ENCODE peak calls at places on chromosomes 13 and 19, in six cellular contexts. One of them, this sample, is unnamed.

GRCh38 chr13:20171364-20171763 is 10.5 kb upstream of the GJA3 start:
- DNase-seq in body of pancreas: no peak
- DNase-seq in CD8-positive, alpha-beta memory T cell: no peak
- DNase-seq in anterior cingulate cortex: no peak
- DNase-seq in adrenal gland: no peak
- DNase-seq in left kidney: no peak
- DNase-seq in this sample: no peak

GRCh38 chr19:5085566-5085965 is 116.7 kb downstream of the KDM4B start:
- DNase-seq in CD8-positive, alpha-beta memory T cell: no peak
- DNase-seq in left kidney: no peak
- DNase-seq in body of pancreas: no peak
- DNase-seq in adrenal gland: no peak
- DNase-seq in anterior cingulate cortex: no peak
- DNase-seq in this sample: no peak

GRCh38 chr13:20161951-20162300 is 1.1 kb upstream of the GJA3 start:
- DNase-seq in CD8-positive, alpha-beta memory T cell: no peak
- DNase-seq in anterior cingulate cortex: no peak
- DNase-seq in left kidney: no peak
- DNase-seq in adrenal gland: no peak
- DNase-seq in body of pancreas: no peak
- DNase-seq in this sample: no peak

GRCh38 chr19:48988286-48988685 is 4.8 kb downstream of the GYS1 start:
- DNase-seq in body of pancreas: no peak
- DNase-seq in left kidney: no peak
- DNase-seq in adrenal gland: no peak
- DNase-seq in CD8-positive, alpha-beta memory T cell: no peak
- DNase-seq in anterior cingulate cortex: no peak
- DNase-seq in this sample: no peak

GRCh38 chr13:45178349-45179142 is 22.3 kb downstream of the KCTD4 start:
- DNase-seq in adrenal gland: no peak
- DNase-seq in anterior cingulate cortex: no peak
- DNase-seq in body of pancreas: no peak
- DNase-seq in left kidney: peak; percentile 27
- DNase-seq in CD8-positive, alpha-beta memory T cell: no peak
- DNase-seq in this sample: no peak

GRCh38 chr19:12093777-12094176 is 29.2 kb downstream of the ZNF844 start:
- DNase-seq in left kidney: no peak
- DNase-seq in CD8-positive, alpha-beta memory T cell: no peak
- DNase-seq in adrenal gland: no peak
- DNase-seq in anterior cingulate cortex: no peak
- DNase-seq in body of pancreas: no peak
- DNase-seq in this sample: no peak

GRCh38 chr19:16416996-16417395 is 54.8 kb downstream of the EPS15L1 start:
- DNase-seq in adrenal gland: no peak
- DNase-seq in body of pancreas: no peak
- DNase-seq in left kidney: no peak
- DNase-seq in anterior cingulate cortex: no peak
- DNase-seq in CD8-positive, alpha-beta memory T cell: no peak
- DNase-seq in this sample: no peak

GRCh38 chr13:97978661-97979450 is 25.4 kb downstream of the IPO5 start:
- DNase-seq in body of pancreas: no peak
- DNase-seq in anterior cingulate cortex: no peak
- DNase-seq in adrenal gland: no peak
- DNase-seq in left kidney: no peak
- DNase-seq in CD8-positive, alpha-beta memory T cell: no peak
- DNase-seq in this sample: no peak

GRCh38 chr19:10823690-10824089 is 12.3 kb downstream of the TMED1 start:
- DNase-seq in body of pancreas: no peak
- DNase-seq in left kidney: no peak
- DNase-seq in CD8-positive, alpha-beta memory T cell: no peak
- DNase-seq in anterior cingulate cortex: no peak
- DNase-seq in adrenal gland: no peak
- DNase-seq in this sample: no peak

GRCh38 chr13:65063753-65064152 is 2166.4 kb downstream of the PCDH9 start:
- DNase-seq in CD8-positive, alpha-beta memory T cell: no peak
- DNase-seq in anterior cingulate cortex: no peak
- DNase-seq in body of pancreas: no peak
- DNase-seq in left kidney: no peak
- DNase-seq in adrenal gland: no peak
- DNase-seq in this sample: no peak

GRCh38 chr13:91882918-91883317 is 484.5 kb downstream of the GPC5 start:
- DNase-seq in adrenal gland: no peak
- DNase-seq in anterior cingulate cortex: no peak
- DNase-seq in body of pancreas: no peak
- DNase-seq in CD8-positive, alpha-beta memory T cell: no peak
- DNase-seq in left kidney: no peak
- DNase-seq in this sample: no peak

GRCh38 chr19:2326699-2327360 is 1.6 kb downstream of the LSM7 start:
- DNase-seq in left kidney: no peak
- DNase-seq in body of pancreas: no peak
- DNase-seq in adrenal gland: no peak
- DNase-seq in anterior cingulate cortex: no peak
- DNase-seq in CD8-positive, alpha-beta memory T cell: no peak
- DNase-seq in this sample: no peak

GRCh38 chr13:25001807-25002206 is 94.1 kb upstream of the PABPC3 start:
- DNase-seq in CD8-positive, alpha-beta memory T cell: no peak
- DNase-seq in body of pancreas: no peak
- DNase-seq in left kidney: no peak
- DNase-seq in anterior cingulate cortex: no peak
- DNase-seq in adrenal gland: no peak
- DNase-seq in this sample: no peak

GRCh38 chr13:20901668-20902437 is 693 bp downstream of the XPO4 start:
- DNase-seq in adrenal gland: peak; percentile 62
- DNase-seq in CD8-positive, alpha-beta memory T cell: no peak
- DNase-seq in body of pancreas: peak; percentile 34
- DNase-seq in anterior cingulate cortex: no peak
- DNase-seq in left kidney: peak; percentile 83
- DNase-seq in this sample: peak; percentile 17

GRCh38 chr19:35211545-35212230 is 16.9 kb downstream of the FAM187B start:
- DNase-seq in anterior cingulate cortex: no peak
- DNase-seq in CD8-positive, alpha-beta memory T cell: peak; percentile 91
- DNase-seq in body of pancreas: peak; percentile 73
- DNase-seq in left kidney: no peak
- DNase-seq in adrenal gland: peak; percentile 60
- DNase-seq in this sample: peak; percentile 79

GRCh38 chr13:113607056-113607455 is 22.5 kb downstream of the TFDP1 start:
- DNase-seq in adrenal gland: no peak
- DNase-seq in anterior cingulate cortex: no peak
- DNase-seq in left kidney: no peak
- DNase-seq in CD8-positive, alpha-beta memory T cell: no peak
- DNase-seq in body of pancreas: no peak
- DNase-seq in this sample: no peak

GRCh38 chr19:5165697-5166019 is 175.0 kb downstream of the PTPRS start:
- DNase-seq in CD8-positive, alpha-beta memory T cell: no peak
- DNase-seq in anterior cingulate cortex: no peak
- DNase-seq in body of pancreas: peak; percentile 87
- DNase-seq in left kidney: no peak
- DNase-seq in adrenal gland: no peak
- DNase-seq in this sample: no peak

GRCh38 chr13:114110091-114110829 is 22.2 kb downstream of the RASA3 start:
- DNase-seq in adrenal gland: peak; percentile 31
- DNase-seq in CD8-positive, alpha-beta memory T cell: peak; percentile 85
- DNase-seq in left kidney: peak; percentile 74
- DNase-seq in anterior cingulate cortex: no peak
- DNase-seq in body of pancreas: peak; percentile 55
- DNase-seq in this sample: peak; percentile 91

GRCh38 chr13:95833713-95834112 is 156.8 kb downstream of the DNAJC3 start:
- DNase-seq in CD8-positive, alpha-beta memory T cell: no peak
- DNase-seq in left kidney: peak; percentile 8
- DNase-seq in adrenal gland: no peak
- DNase-seq in body of pancreas: no peak
- DNase-seq in anterior cingulate cortex: no peak
- DNase-seq in this sample: no peak

GRCh38 chr19:39351537-39352037 is 9.4 kb downstream of the SAMD4B start:
- DNase-seq in left kidney: peak; percentile 26
- DNase-seq in adrenal gland: no peak
- DNase-seq in anterior cingulate cortex: no peak
- DNase-seq in body of pancreas: no peak
- DNase-seq in CD8-positive, alpha-beta memory T cell: no peak
- DNase-seq in this sample: no peak

GRCh38 chr13:39347926-39348901 is 254.8 kb downstream of the LHFPL6 start:
- DNase-seq in CD8-positive, alpha-beta memory T cell: no peak
- DNase-seq in left kidney: no peak
- DNase-seq in adrenal gland: no peak
- DNase-seq in body of pancreas: no peak
- DNase-seq in anterior cingulate cortex: no peak
- DNase-seq in this sample: no peak

GRCh38 chr13:110397445-110397844 is 90.4 kb downstream of the COL4A2 start:
- DNase-seq in body of pancreas: no peak
- DNase-seq in CD8-positive, alpha-beta memory T cell: no peak
- DNase-seq in left kidney: no peak
- DNase-seq in adrenal gland: peak; percentile 51
- DNase-seq in anterior cingulate cortex: no peak
- DNase-seq in this sample: no peak

GRCh38 chr19:31119951-31120690 is 229.1 kb downstream of the TSHZ3 start:
- DNase-seq in body of pancreas: no peak
- DNase-seq in CD8-positive, alpha-beta memory T cell: no peak
- DNase-seq in anterior cingulate cortex: no peak
- DNase-seq in adrenal gland: no peak
- DNase-seq in left kidney: no peak
- DNase-seq in this sample: no peak

GRCh38 chr19:44746616-44746945 is 1.9 kb upstream of the BCL3 start:
- DNase-seq in body of pancreas: no peak
- DNase-seq in left kidney: no peak
- DNase-seq in adrenal gland: no peak
- DNase-seq in CD8-positive, alpha-beta memory T cell: no peak
- DNase-seq in anterior cingulate cortex: no peak
- DNase-seq in this sample: no peak

GRCh38 chr19:41998246-41999020 is 4.4 kb upstream of the ATP1A3 start:
- DNase-seq in left kidney: peak; percentile 78
- DNase-seq in adrenal gland: peak; percentile 22
- DNase-seq in anterior cingulate cortex: no peak
- DNase-seq in CD8-positive, alpha-beta memory T cell: no peak
- DNase-seq in body of pancreas: peak; percentile 19
- DNase-seq in this sample: peak; percentile 43

GRCh38 chr19:18074192-18074591 is 12.5 kb downstream of the IL12RB1 start:
- DNase-seq in anterior cingulate cortex: no peak
- DNase-seq in left kidney: no peak
- DNase-seq in body of pancreas: no peak
- DNase-seq in adrenal gland: no peak
- DNase-seq in CD8-positive, alpha-beta memory T cell: no peak
- DNase-seq in this sample: no peak

GRCh38 chr19:8515317-8515716 is 1.4 kb upstream of the ZNF414 start:
- DNase-seq in left kidney: no peak
- DNase-seq in body of pancreas: no peak
- DNase-seq in adrenal gland: no peak
- DNase-seq in anterior cingulate cortex: no peak
- DNase-seq in CD8-positive, alpha-beta memory T cell: peak; percentile 74
- DNase-seq in this sample: peak; percentile 42

This sample was measured in T-helper 1 cell.